ENCODE peak calls at places on chromosomes 2 and 18, in five cellular contexts. One of them, this sample, is unnamed.

GRCh38 chr2:188330316-188331053 is 38.8 kb downstream of the GULP1 start:
- DNase-seq in mesenchymal stem cell: no peak
- DNase-seq in SK-N-SH: no peak
- DNase-seq in astrocyte: no peak
- DNase-seq in neuronal stem cell: peak; percentile 23
- DNase-seq in this sample: no peak

GRCh38 chr2:145412155-145412554 is 892.2 kb upstream of the ZEB2 start:
- DNase-seq in SK-N-SH: no peak
- DNase-seq in mesenchymal stem cell: no peak
- DNase-seq in astrocyte: no peak
- DNase-seq in neuronal stem cell: no peak
- DNase-seq in this sample: no peak

GRCh38 chr2:118097657-118098056 is 9.4 kb downstream of the INSIG2 start:
- DNase-seq in neuronal stem cell: no peak
- DNase-seq in mesenchymal stem cell: peak; percentile 22
- DNase-seq in SK-N-SH: no peak
- DNase-seq in astrocyte: no peak
- DNase-seq in this sample: no peak

GRCh38 chr2:111616651-111617218 is 267.3 kb downstream of the ANAPC1 start:
- DNase-seq in mesenchymal stem cell: no peak
- DNase-seq in SK-N-SH: no peak
- DNase-seq in neuronal stem cell: no peak
- DNase-seq in astrocyte: no peak
- DNase-seq in this sample: no peak

GRCh38 chr2:16653799-16654198 is 11.8 kb downstream of the CYRIA start:
- DNase-seq in SK-N-SH: no peak
- DNase-seq in mesenchymal stem cell: peak; percentile 25
- DNase-seq in neuronal stem cell: no peak
- DNase-seq in astrocyte: no peak
- DNase-seq in this sample: peak; percentile 28

GRCh38 chr18:26322892-26323653 is 96.8 kb downstream of the TAF4B start:
- DNase-seq in mesenchymal stem cell: peak; percentile 54
- DNase-seq in neuronal stem cell: no peak
- DNase-seq in astrocyte: peak; percentile 49
- DNase-seq in SK-N-SH: no peak
- DNase-seq in this sample: no peak

GRCh38 chr2:43482974-43483373 is 112.9 kb downstream of the THADA start:
- DNase-seq in neuronal stem cell: no peak
- DNase-seq in mesenchymal stem cell: peak; percentile 72
- DNase-seq in SK-N-SH: no peak
- DNase-seq in astrocyte: peak; percentile 64
- DNase-seq in this sample: no peak

GRCh38 chr18:26549103-26549485 is 741 bp upstream of the KCTD1 start:
- DNase-seq in astrocyte: peak; percentile 44
- DNase-seq in mesenchymal stem cell: peak; percentile 54
- DNase-seq in SK-N-SH: peak; percentile 69
- DNase-seq in neuronal stem cell: peak; percentile 48
- DNase-seq in this sample: peak; percentile 83

GRCh38 chr2:118032169-118033013 is 18.5 kb upstream of the CCDC93 start:
- DNase-seq in astrocyte: no peak
- DNase-seq in SK-N-SH: peak; percentile 53
- DNase-seq in neuronal stem cell: peak; percentile 23
- DNase-seq in mesenchymal stem cell: peak; percentile 53
- DNase-seq in this sample: peak; percentile 71

GRCh38 chr18:21179590-21180220 is 62.3 kb upstream of the GREB1L start:
- DNase-seq in mesenchymal stem cell: peak; percentile 68
- DNase-seq in SK-N-SH: peak; percentile 45
- DNase-seq in astrocyte: peak; percentile 39
- DNase-seq in neuronal stem cell: peak; percentile 63
- DNase-seq in this sample: peak; percentile 79

GRCh38 chr2:216665717-216666116 is 29.6 kb downstream of the IGFBP5 start:
- DNase-seq in neuronal stem cell: peak; percentile 71
- DNase-seq in mesenchymal stem cell: no peak
- DNase-seq in astrocyte: no peak
- DNase-seq in SK-N-SH: peak; percentile 61
- DNase-seq in this sample: peak; percentile 96

GRCh38 chr18:69484699-69485396 is 84.2 kb downstream of the DOK6 start:
- DNase-seq in SK-N-SH: no peak
- DNase-seq in mesenchymal stem cell: peak; percentile 80
- DNase-seq in astrocyte: peak; percentile 45
- DNase-seq in neuronal stem cell: no peak
- DNase-seq in this sample: no peak

GRCh38 chr2:80489718-80490117 is 185.2 kb upstream of the LRRTM1 start:
- DNase-seq in neuronal stem cell: no peak
- DNase-seq in astrocyte: peak; percentile 67
- DNase-seq in SK-N-SH: no peak
- DNase-seq in mesenchymal stem cell: peak; percentile 39
- DNase-seq in this sample: no peak

GRCh38 chr18:41948544-41949110 is 6.4 kb upstream of the PIK3C3 start:
- DNase-seq in neuronal stem cell: no peak
- DNase-seq in SK-N-SH: no peak
- DNase-seq in astrocyte: no peak
- DNase-seq in mesenchymal stem cell: no peak
- DNase-seq in this sample: no peak

GRCh38 chr2:241288489-241288888 is 27.0 kb downstream of the HDLBP start:
- DNase-seq in mesenchymal stem cell: no peak
- DNase-seq in SK-N-SH: no peak
- DNase-seq in neuronal stem cell: no peak
- DNase-seq in astrocyte: no peak
- DNase-seq in this sample: no peak

GRCh38 chr2:24919977-24920812 is at the start of gene ADCY3:
- DNase-seq in astrocyte: no peak
- DNase-seq in SK-N-SH: peak; percentile 94
- DNase-seq in mesenchymal stem cell: peak; percentile 41
- DNase-seq in neuronal stem cell: peak; percentile 43
- DNase-seq in this sample: peak; percentile 80

GRCh38 chr2:24920813-24921441 is 890 bp upstream of the ADCY3 start:
- DNase-seq in SK-N-SH: peak; percentile 70
- DNase-seq in mesenchymal stem cell: peak; percentile 38
- DNase-seq in neuronal stem cell: no peak
- DNase-seq in astrocyte: no peak
- DNase-seq in this sample: peak; percentile 76

GRCh38 chr2:24917731-24918325 is 2.2 kb downstream of the ADCY3 start:
- DNase-seq in astrocyte: no peak
- DNase-seq in mesenchymal stem cell: no peak
- DNase-seq in neuronal stem cell: no peak
- DNase-seq in SK-N-SH: no peak
- DNase-seq in this sample: no peak

GRCh38 chr2:24918326-24919099 is 1.5 kb downstream of the ADCY3 start:
- DNase-seq in SK-N-SH: no peak
- DNase-seq in neuronal stem cell: no peak
- DNase-seq in mesenchymal stem cell: no peak
- DNase-seq in astrocyte: no peak
- DNase-seq in this sample: no peak

DNA sequence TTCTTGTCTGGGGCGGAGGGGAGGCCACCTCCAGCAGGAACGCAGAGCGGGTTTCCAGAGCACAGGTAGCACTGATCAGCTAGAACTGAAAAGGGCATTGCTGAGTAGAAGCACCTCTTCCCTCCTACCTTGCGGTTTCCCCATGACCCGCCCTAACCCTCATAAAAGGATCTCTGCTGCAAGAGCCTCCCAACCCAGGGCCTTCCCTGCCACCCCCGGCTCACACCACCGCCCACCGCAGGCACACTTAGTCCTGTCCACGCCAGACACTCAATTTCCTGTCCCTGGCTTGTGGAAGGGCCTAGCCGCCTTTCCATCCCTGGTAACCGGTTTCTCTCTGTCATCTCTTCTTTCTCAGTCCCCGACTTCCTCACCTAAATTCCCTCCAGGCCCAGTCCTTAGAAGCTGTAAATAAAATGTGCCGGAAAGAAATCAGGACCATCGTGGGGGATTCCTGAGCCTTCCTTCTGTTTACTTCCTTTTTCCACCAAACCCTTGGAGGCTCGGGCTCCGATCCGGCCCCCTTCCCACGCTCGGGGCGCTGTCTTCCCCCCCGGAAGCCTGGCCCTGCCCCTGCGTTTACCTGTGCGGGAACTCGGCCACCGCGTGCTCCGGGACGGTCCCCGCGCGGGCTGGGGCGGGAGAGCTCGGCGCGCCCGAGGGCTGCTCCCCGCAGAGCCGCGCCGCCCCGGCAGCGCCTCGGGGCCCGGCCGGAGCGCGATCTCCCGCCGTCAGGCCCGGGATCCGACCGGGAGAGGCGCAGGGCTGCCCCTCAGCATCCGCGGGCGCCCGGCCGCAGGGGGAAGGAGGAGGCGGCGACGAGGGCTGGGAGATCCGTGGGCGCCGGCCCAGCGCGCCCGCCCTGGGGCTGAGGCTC is 699 bp downstream of the ADCY3 start:
- DNase-seq in mesenchymal stem cell: peak; percentile 33
- DNase-seq in SK-N-SH: peak; percentile 80
- DNase-seq in astrocyte: no peak
- DNase-seq in neuronal stem cell: peak; percentile 21
- DNase-seq in this sample: peak; percentile 71
- H3K9ac ChIP-seq in mesenchymal stem cell: peak overlapping the region; percentile 74
- H3K9ac ChIP-seq in SK-N-SH: peak overlapping the region; percentile 66
- H3K9ac ChIP-seq in astrocyte: peak overlapping the region; percentile 58
- H3K9ac ChIP-seq in neuronal stem cell: peak overlapping the region; percentile 88
- H3K9ac ChIP-seq in this sample: no peak overlapping the region

GRCh38 chr2:36245632-36246031 is 109.9 kb upstream of the CRIM1 start:
- DNase-seq in mesenchymal stem cell: no peak
- DNase-seq in astrocyte: no peak
- DNase-seq in neuronal stem cell: no peak
- DNase-seq in SK-N-SH: no peak
- DNase-seq in this sample: no peak
- H3K4me3 ChIP-seq in mesenchymal stem cell: no peak overlapping the region
- H3K4me3 ChIP-seq in astrocyte: no peak overlapping the region
- H3K4me3 ChIP-seq in neuronal stem cell: no peak overlapping the region
- H3K4me3 ChIP-seq in SK-N-SH: no peak overlapping the region
- H3K4me3 ChIP-seq in this sample: no peak overlapping the region

DNA sequence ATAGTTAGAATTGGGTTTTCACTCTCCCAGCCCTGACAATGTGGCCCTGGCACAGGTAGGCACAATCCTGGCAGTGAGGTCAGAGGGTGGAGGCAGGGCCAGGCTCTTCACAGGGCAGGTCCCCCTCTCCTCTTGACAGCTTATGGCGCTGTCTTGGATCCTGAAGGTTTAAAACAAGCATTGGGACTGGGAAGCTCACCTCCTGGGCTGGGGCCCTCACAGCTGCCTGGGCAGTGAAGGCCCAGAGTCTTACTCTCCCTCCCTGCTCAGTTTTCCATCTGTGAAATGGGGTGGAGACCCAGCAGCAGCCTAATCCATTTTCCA is 23.3 kb downstream of the LBH start:
- DNase-seq in astrocyte: no peak
- DNase-seq in mesenchymal stem cell: no peak
- DNase-seq in neuronal stem cell: no peak
- DNase-seq in SK-N-SH: no peak
- DNase-seq in this sample: no peak
- H3K27ac ChIP-seq in astrocyte: no peak overlapping the region
- H3K27ac ChIP-seq in mesenchymal stem cell: no peak overlapping the region
- H3K27ac ChIP-seq in neuronal stem cell: no peak overlapping the region
- H3K27ac ChIP-seq in SK-N-SH: no peak overlapping the region
- H3K27ac ChIP-seq in this sample: no peak overlapping the region

GRCh38 chr18:813405-814071 is 1.5 kb upstream of the YES1 start:
- DNase-seq in astrocyte: no peak
- DNase-seq in SK-N-SH: no peak
- DNase-seq in mesenchymal stem cell: no peak
- DNase-seq in neuronal stem cell: no peak
- DNase-seq in this sample: no peak
- H3K9ac ChIP-seq in astrocyte: no peak overlapping the region
- H3K9ac ChIP-seq in SK-N-SH: no peak overlapping the region
- H3K9ac ChIP-seq in mesenchymal stem cell: peak overlapping the region; percentile 97
- H3K9ac ChIP-seq in neuronal stem cell: no peak overlapping the region
- H3K9ac ChIP-seq in this sample: no peak overlapping the region

DNA sequence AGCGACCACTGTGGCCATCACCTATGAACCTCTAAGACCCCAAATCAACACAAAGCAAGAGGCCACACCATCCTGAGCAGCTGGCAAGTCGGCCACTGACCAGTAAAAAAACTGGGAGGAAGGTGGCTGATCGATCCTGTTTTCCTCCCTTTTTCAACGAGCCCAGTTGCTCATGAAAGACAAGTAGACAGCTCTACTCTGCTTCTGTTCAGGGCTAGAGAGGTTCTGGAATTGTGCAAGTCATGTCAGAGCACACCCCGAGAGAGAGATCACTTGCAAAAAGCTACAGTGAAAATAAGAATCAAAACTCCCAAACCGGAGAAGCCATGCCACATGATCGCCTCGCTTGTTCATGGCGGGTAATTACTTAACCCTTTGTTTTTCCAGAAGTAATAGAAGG is 34.6 kb downstream of the ZNF516 start:
- DNase-seq in neuronal stem cell: no peak
- DNase-seq in SK-N-SH: no peak
- DNase-seq in mesenchymal stem cell: no peak
- DNase-seq in astrocyte: no peak
- DNase-seq in this sample: no peak
- H3K4me3 ChIP-seq in neuronal stem cell: no peak overlapping the region
- H3K4me3 ChIP-seq in SK-N-SH: no peak overlapping the region
- H3K4me3 ChIP-seq in mesenchymal stem cell: peak overlapping the region; percentile 67
- H3K4me3 ChIP-seq in astrocyte: no peak overlapping the region
- H3K4me3 ChIP-seq in this sample: no peak overlapping the region

GRCh38 chr18:75247041-75247551 is 36.5 kb downstream of the TSHZ1 start:
- DNase-seq in neuronal stem cell: no peak
- DNase-seq in SK-N-SH: peak; percentile 53
- DNase-seq in mesenchymal stem cell: peak; percentile 44
- DNase-seq in astrocyte: peak; percentile 34
- DNase-seq in this sample: no peak
- H3K27ac ChIP-seq in neuronal stem cell: no peak overlapping the region
- H3K27ac ChIP-seq in SK-N-SH: peak overlapping the region; percentile 88
- H3K27ac ChIP-seq in mesenchymal stem cell: no peak overlapping the region
- H3K27ac ChIP-seq in astrocyte: peak overlapping the region; percentile 50
- H3K27ac ChIP-seq in this sample: no peak overlapping the region

DNA sequence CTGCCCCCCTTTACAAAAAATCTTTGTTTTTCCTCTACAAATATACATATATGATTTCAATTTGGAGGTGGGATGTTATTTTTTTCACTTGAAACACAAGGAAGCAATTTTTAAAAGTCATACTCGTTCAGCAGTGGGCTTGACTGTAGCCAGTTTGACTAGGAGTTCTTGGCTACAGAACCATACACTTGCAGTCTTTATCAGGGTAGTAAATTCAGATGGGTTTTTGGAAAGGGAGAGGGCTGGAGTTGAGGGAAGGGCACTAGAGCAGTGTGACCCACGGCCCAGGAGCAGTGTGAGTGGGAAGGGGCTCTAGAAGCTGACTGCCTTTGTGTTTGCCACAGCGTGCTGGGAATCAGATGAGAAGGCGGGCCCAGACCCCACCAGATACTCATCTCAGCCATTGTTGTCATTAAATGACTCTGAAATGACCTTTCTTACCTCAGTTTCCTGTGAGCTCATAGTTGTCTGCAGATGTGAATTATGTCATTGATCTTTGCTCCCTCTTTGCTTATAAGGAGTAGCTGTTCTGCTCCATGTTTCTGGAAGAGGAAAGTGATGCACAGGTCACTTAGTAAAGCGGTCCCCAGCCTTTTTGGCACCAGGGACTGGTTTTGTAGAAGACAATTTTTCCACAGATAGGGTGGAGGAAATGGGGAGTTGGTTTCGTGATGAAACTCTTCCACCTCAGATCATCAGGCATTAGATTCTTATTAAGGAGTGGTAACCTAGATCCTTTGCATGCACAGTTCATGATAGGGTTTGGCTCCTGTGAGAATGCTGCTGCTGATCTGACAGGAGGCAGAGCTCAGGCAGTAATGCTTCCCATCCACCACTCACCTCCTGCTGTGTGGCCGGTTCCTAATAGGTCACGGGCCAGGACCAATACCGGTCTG is 116.8 kb downstream of the SPTBN1 start:
- DNase-seq in mesenchymal stem cell: peak; percentile 93
- DNase-seq in SK-N-SH: no peak
- DNase-seq in astrocyte: peak; percentile 92
- DNase-seq in neuronal stem cell: no peak
- DNase-seq in this sample: peak; percentile 51
- H3K9ac ChIP-seq in mesenchymal stem cell: peak overlapping the region; percentile 60
- H3K9ac ChIP-seq in SK-N-SH: peak overlapping the region; percentile 57
- H3K9ac ChIP-seq in astrocyte: peak overlapping the region; percentile 91
- H3K9ac ChIP-seq in neuronal stem cell: no peak overlapping the region
- H3K9ac ChIP-seq in this sample: peak overlapping the region; percentile 12